ENCODE peak calls at places on chromosome 5, in eight cellular contexts. Y is A549, K is SK-N-SH, P is fibroblast of lung, D is ovary, G is body of pancreas, S is prostate gland, N is sigmoid colon. U is an unnamed sample.

GRCh38 chr5:6780802-6781391 is 67.7 kb downstream of the TENT4A start:
- DNase-seq in P (no peak), G (no peak), Y (peak), S (no peak), N (no peak), D (no peak), K (peak), U (no peak)

GRCh38 chr5:1552469-1553255 is 28.9 kb upstream of the LPCAT1 start:
- DNase-seq in N (peak), D (no peak), K (no peak), P (peak), Y (no peak), G (no peak), S (peak), U (peak)

GRCh38 chr5:35990524-35990923 is 666 bp downstream of the UGT3A1 start:
- DNase-seq in S (no peak), N (no peak), Y (no peak), K (no peak), G (no peak), P (no peak), D (no peak), U (no peak)

GRCh38 chr5:65769539-65769938 is 47.5 kb downstream of the NLN start:
- DNase-seq in S (no peak), D (no peak), G (no peak), Y (peak), N (no peak), P (peak), K (no peak), U (no peak)

GRCh38 chr5:9375756-9376155 is 170.1 kb downstream of the SEMA5A start:
- DNase-seq in G (no peak), S (no peak), N (no peak), D (no peak), P (no peak), Y (no peak), K (no peak), U (no peak)

GRCh38 chr5:108884736-108885135 is 137.0 kb downstream of the FER start:
- DNase-seq in D (no peak), N (no peak), P (peak), G (peak), Y (peak), S (no peak), K (no peak), U (no peak)

GRCh38 chr5:103674739-103675138 is 112.2 kb upstream of the NUDT12 start:
- DNase-seq in S (no peak), N (no peak), K (no peak), D (no peak), G (peak), Y (no peak), P (peak), U (no peak)

GRCh38 chr5:97078958-97079357 is 63.5 kb downstream of the LIX1 start:
- DNase-seq in P (peak), S (no peak), G (no peak), D (no peak), Y (no peak), K (no peak), N (no peak), U (no peak)

GRCh38 chr5:57037355-57037754 is 85.4 kb upstream of the MIER3 start:
- DNase-seq in Y (peak), D (no peak), G (no peak), N (no peak), P (no peak), K (peak), S (no peak), U (no peak)

GRCh38 chr5:157160001-157160400 is 6.1 kb downstream of the GARIN3 start:
- DNase-seq in Y (no peak), S (no peak), N (no peak), P (no peak), G (no peak), K (no peak), D (no peak), U (no peak)

GRCh38 chr5:177131711-177132503 is 1.7 kb upstream of the NSD1 start:
- DNase-seq in Y (no peak), D (peak), G (no peak), P (no peak), N (peak), K (no peak), S (no peak), U (no peak)

GRCh38 chr5:112109331-112109993 is 309.6 kb downstream of the EPB41L4A start:
- DNase-seq in Y (peak), K (peak), N (peak), P (peak), S (no peak), D (peak), G (peak), U (no peak)

GRCh38 chr5:41695920-41696582 is 174.2 kb downstream of the OXCT1 start:
- DNase-seq in P (no peak), N (no peak), S (no peak), Y (peak), D (no peak), K (no peak), G (no peak), U (no peak)

GRCh38 chr5:133412661-133413060 is 199.7 kb downstream of the FSTL4 start:
- DNase-seq in S (no peak), N (no peak), G (no peak), K (no peak), P (no peak), Y (no peak), D (no peak), U (no peak)

GRCh38 chr5:38497946-38498345 is 58.5 kb downstream of the LIFR start:
- DNase-seq in N (no peak), S (no peak), Y (peak), D (no peak), P (peak), K (no peak), G (peak), U (no peak)

GRCh38 chr5:128201065-128201926 is 117.7 kb downstream of the SLC12A2 start:
- DNase-seq in K (peak), S (peak), P (peak), D (peak), G (peak), N (peak), Y (peak), U (peak)

GRCh38 chr5:1820381-1820780 is 19.2 kb downstream of the NDUFS6 start:
- DNase-seq in D (no peak), K (no peak), N (peak), Y (no peak), G (no peak), P (no peak), S (no peak), U (no peak)

GRCh38 chr5:58499951-58500350 is 8.7 kb downstream of the GAPT start:
- DNase-seq in P (no peak), D (no peak), Y (no peak), N (no peak), S (no peak), G (no peak), K (no peak), U (no peak)

GRCh38 chr5:108762660-108763059 is 15.0 kb downstream of the FER start:
- DNase-seq in N (no peak), P (no peak), S (no peak), K (no peak), D (no peak), Y (no peak), G (no peak), U (no peak)

GRCh38 chr5:103435136-103435914 is 127.3 kb downstream of the NUDT12 start:
- DNase-seq in N (no peak), Y (no peak), K (no peak), S (no peak), P (no peak), D (no peak), G (no peak), U (no peak)

GRCh38 chr5:178827636-178828035 is 32.1 kb upstream of the ZNF354B start:
- DNase-seq in G (no peak), D (no peak), S (no peak), K (no peak), Y (no peak), P (no peak), N (no peak), U (no peak)

GRCh38 chr5:147427784-147428401 is 82.0 kb downstream of the DPYSL3 start:
- DNase-seq in G (peak), K (no peak), N (no peak), S (no peak), P (peak), Y (no peak), D (no peak), U (no peak)

GRCh38 chr5:178542455-178542854 is 47.7 kb downstream of the COL23A1 start:
- DNase-seq in Y (no peak), D (no peak), N (no peak), K (no peak), P (peak), G (no peak), S (no peak), U (peak)

GRCh38 chr5:170623576-170624181 is 119.9 kb downstream of the KCNIP1 start:
- DNase-seq in S (peak), N (peak), K (peak), P (peak), G (peak), Y (peak), D (peak), U (no peak)

GRCh38 chr5:9423611-9424010 is 122.3 kb downstream of the SEMA5A start:
- DNase-seq in G (peak), D (no peak), P (no peak), S (no peak), N (no peak), Y (no peak), K (no peak), U (no peak)

GRCh38 chr5:127647361-127647958 is 1.4 kb upstream of the CTXN3 start:
- DNase-seq in D (no peak), P (no peak), Y (no peak), G (no peak), K (no peak), S (no peak), N (peak), U (no peak)

GRCh38 chr5:160419458-160420330 is 813 bp upstream of the SLU7 start:
- DNase-seq in N (no peak), G (no peak), Y (no peak), D (no peak), S (no peak), P (no peak), K (no peak), U (no peak)

GRCh38 chr5:160418561-160419457 is at the start of gene SLU7:
- DNase-seq in Y (peak), D (peak), P (peak), S (peak), K (peak), N (peak), G (peak), U (peak)

GRCh38 chr5:160420331-160420610 is 1.4 kb upstream of the PTTG1 start:
- DNase-seq in D (no peak), G (no peak), P (no peak), Y (no peak), N (no peak), S (no peak), K (no peak), U (no peak)

GRCh38 chr5:160421625-160422258 is at the start of gene PTTG1:
- DNase-seq in D (peak), P (peak), S (peak), G (peak), Y (peak), K (peak), N (peak), U (peak)

DNA sequence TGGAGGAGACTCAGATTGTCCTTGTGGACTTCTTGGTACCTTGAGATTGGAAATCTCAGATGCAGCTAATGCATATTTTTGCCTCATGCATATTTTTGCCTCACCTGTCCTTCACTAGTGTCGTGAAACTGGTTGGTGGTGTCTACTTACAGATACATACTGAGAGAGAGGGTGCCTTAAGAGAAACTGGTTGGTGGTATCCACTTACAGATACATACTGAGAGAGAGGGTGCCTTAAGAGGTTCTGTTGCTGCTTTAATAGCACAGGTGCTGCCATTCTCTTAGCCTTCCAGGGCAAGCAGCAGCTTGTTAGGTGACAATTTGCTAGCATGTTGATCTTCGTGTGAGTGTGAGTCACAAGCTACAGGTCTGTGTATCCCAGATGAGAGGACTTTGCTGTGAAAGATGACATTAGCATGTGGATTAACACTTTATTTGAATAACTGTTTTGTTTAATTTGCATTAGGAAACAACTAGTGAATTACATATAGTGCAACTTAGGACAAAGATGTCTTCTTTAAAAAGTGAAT is 1.4 kb downstream of the PTTG1 start:
- DNase-seq in K (no peak), D (no peak), P (no peak), N (no peak), S (peak), Y (no peak), G (no peak), U (no peak)
- H3K4me3 ChIP-seq in K (peak), D (no peak), P (peak), N (no peak), S (no peak), Y (peak), G (no peak), U (no peak)

GRCh38 chr5:138594305-138595058 is 19.3 kb upstream of the HSPA9 start:
- DNase-seq in D (no peak), N (no peak), P (no peak), G (no peak), S (no peak), K (no peak), Y (no peak), U (no peak)
- TF ChIP-seq CTCF in D (no peak), N (no peak), P (no peak), G (no peak), S (no peak), K (peak), Y (peak), U (no peak)

GRCh38 chr5:140185409-140185808 is 10.4 kb downstream of the CYSTM1 start:
- DNase-seq in Y (no peak), K (no peak), G (no peak), D (no peak), S (no peak), P (no peak), N (no peak), U (no peak)

GRCh38 chr5:140181002-140181483 is 6.1 kb downstream of the CYSTM1 start:
- DNase-seq in P (no peak), S (no peak), D (no peak), K (peak), G (no peak), Y (no peak), N (no peak), U (no peak)

GRCh38 chr5:140182075-140182709 is 7.2 kb downstream of the CYSTM1 start:
- DNase-seq in D (no peak), N (no peak), G (no peak), S (peak), Y (no peak), K (no peak), P (peak), U (no peak)

GRCh38 chr5:140181525-140181924 is 6.5 kb downstream of the CYSTM1 start:
- DNase-seq in D (no peak), P (no peak), K (no peak), S (no peak), Y (no peak), G (no peak), N (no peak), U (no peak)

GRCh38 chr5:140182803-140183367 is 7.9 kb downstream of the CYSTM1 start:
- DNase-seq in S (no peak), P (peak), D (peak), N (peak), Y (no peak), K (no peak), G (peak), U (peak)
- H3K27ac ChIP-seq in S (no peak), P (peak), D (no peak), N (peak), Y (no peak), K (peak), G (peak), U (peak)

DNA sequence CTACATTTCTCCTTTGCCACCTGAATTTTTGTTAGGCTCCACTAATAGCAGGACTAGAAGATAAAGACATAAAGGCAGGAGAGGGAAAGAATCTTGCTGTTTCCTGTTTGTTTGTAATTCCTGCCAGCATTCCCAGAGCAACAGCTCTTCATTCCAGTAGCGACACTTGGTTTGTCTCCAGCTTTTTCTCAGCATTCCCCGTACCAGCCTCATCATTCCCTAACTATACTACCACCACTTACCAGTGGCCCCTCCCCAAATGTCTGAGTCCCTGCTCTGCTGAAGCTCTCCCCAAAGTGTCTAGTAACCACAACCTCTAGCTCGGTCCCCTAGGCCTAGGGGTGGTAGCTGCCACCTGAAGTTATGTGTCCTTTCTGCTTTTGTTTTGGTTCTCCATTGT is 18.6 kb downstream of the CETN3 start:
- DNase-seq in P (peak), D (no peak), S (no peak), Y (no peak), N (no peak), G (no peak), K (no peak), U (no peak)
- H3K4me3 ChIP-seq in P (no peak), D (no peak), S (no peak), Y (no peak), N (no peak), G (no peak), K (no peak), U (no peak)

GRCh38 chr5:85170183-85170582 is 785.5 kb upstream of the EDIL3 start:
- DNase-seq in S (no peak), G (no peak), D (no peak), N (no peak), Y (no peak), P (no peak), K (no peak), U (no peak)
- TF ChIP-seq CTCF in S (no peak), G (no peak), D (no peak), N (no peak), Y (no peak), P (no peak), K (no peak), U (no peak)

DNA sequence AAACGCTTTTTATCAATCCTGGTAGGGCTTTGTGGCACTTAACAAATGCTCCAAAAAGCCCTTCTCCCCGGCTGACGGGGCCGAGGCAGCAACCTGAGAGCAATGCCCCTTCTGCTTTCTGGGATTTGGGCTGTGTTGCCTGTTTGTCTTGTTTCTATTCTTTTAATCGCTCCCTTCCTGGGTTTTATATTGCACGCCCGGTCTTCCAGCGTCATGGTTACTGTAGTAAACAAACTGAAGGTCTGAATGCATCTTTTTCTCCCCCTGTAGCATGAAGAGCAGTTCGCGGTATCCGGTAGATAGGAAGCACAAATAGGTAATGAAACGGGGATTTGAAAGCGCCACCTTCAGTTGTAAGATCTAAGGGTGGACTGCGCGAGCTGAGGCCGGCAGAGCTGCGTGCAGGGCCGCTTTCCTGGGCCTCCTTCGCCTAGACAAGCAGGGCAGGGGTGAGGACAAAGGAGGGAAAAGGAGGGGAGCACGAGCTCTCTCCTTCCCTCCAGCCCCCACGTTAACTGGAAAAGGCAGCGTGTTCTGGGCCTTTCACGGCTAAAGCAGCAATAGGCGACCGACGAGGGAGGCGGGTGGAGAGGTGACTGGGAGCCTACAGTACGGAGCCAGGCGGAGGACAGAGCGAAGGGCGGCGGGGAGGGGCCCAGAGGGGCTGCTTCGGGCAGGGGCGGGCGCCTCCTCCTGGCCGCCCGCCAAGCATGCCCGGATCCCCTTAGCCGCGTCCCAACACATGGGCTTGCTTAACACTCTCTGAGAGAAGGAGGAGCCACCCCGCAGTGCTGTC is 49.3 kb upstream of the ZNF366 start:
- DNase-seq in S (peak), N (peak), K (no peak), D (peak), P (peak), G (peak), Y (peak), U (peak)
- H3K27ac ChIP-seq in S (peak), N (peak), K (no peak), D (peak), P (peak), G (no peak), Y (peak), U (peak)

U was measured in heart left ventricle.